ENCODE peak calls at places on chromosome 22, in six cellular contexts. N, P, I, R, H and X are unnamed samples.

GRCh38 chr22:48531108-48531507 is 1296.6 kb downstream of the BRD1 start:
- DNase-seq in N (no peak), P (no peak), I (no peak), R (no peak), H (no peak), X (no peak)

GRCh38 chr22:42649261-42650056 is at the start of gene CYB5R3:
- DNase-seq in N (peak), P (peak), I (peak), R (peak), H (peak), X (peak)

GRCh38 chr22:35838849-35839646 is 121.4 kb downstream of the APOL5 start:
- DNase-seq in N (no peak), P (peak), I (peak), R (peak), H (peak), X (peak)

GRCh38 chr22:17563936-17564391 is 666 bp downstream of the SLC25A18 start:
- DNase-seq in N (no peak), P (no peak), I (no peak), R (peak), H (peak), X (peak)

GRCh38 chr22:46803031-46803880 is 40.8 kb downstream of the TBC1D22A start:
- DNase-seq in N (peak), P (peak), I (no peak), R (peak), H (peak), X (peak)

GRCh38 chr22:26648761-26649363 is 8.5 kb upstream of the MIAT start:
- DNase-seq in N (no peak), P (peak), I (peak), R (no peak), H (no peak), X (peak)

GRCh38 chr22:27406389-27406861 is 395.1 kb downstream of the MN1 start:
- DNase-seq in N (no peak), P (no peak), I (no peak), R (no peak), H (no peak), X (no peak)

GRCh38 chr22:40009231-40009769 is 14.5 kb downstream of the FAM83F start:
- DNase-seq in N (no peak), P (no peak), I (peak), R (no peak), H (no peak), X (peak)

GRCh38 chr22:37121887-37122591 is 12.5 kb upstream of the TMPRSS6 start:
- DNase-seq in N (no peak), P (peak), I (no peak), R (no peak), H (peak), X (peak)

GRCh38 chr22:39396797-39397195 is 2.8 kb upstream of the TAB1 start:
- DNase-seq in N (no peak), P (no peak), I (no peak), R (peak), H (no peak), X (peak)

GRCh38 chr22:29744902-29745301 is 21.9 kb downstream of the ZMAT5 start:
- DNase-seq in N (no peak), P (no peak), I (peak), R (peak), H (peak), X (peak)

GRCh38 chr22:41288245-41288946 is 2.4 kb upstream of the RANGAP1 start:
- DNase-seq in N (no peak), P (no peak), I (no peak), R (no peak), H (peak), X (peak)

GRCh38 chr22:23698673-23699235 is 7.9 kb downstream of the RGL4 start:
- DNase-seq in N (peak), P (no peak), I (no peak), R (no peak), H (no peak), X (no peak)

GRCh38 chr22:22756109-22756508 is 111.7 kb downstream of the GGTLC2 start:
- DNase-seq in N (no peak), P (no peak), I (no peak), R (peak), H (no peak), X (no peak)